ENCODE peak calls at places on chromosomes 7 and 10, in seven cellular contexts. One of them, this sample, is unnamed.

GRCh38 chr7:158029431-158029938 is 558.1 kb downstream of the PTPRN2 start:
- DNase-seq in fibroblast of lung: no peak
- DNase-seq in GM10248: no peak
- DNase-seq in NCI-H1694 treated with DMSO at 0.1 percent for 48 hours: no peak
- DNase-seq in CD4-positive, alpha-beta T cell: no peak
- DNase-seq in tibial artery: peak
- DNase-seq in H7: no peak
- DNase-seq in this sample: no peak

GRCh38 chr10:70578371-70578947 is 24.1 kb downstream of the PRF1 start:
- DNase-seq in fibroblast of lung: peak
- DNase-seq in NCI-H1694 treated with DMSO at 0.1 percent for 48 hours: no peak
- DNase-seq in CD4-positive, alpha-beta T cell: peak
- DNase-seq in GM10248: peak
- DNase-seq in H7: no peak
- DNase-seq in tibial artery: no peak
- DNase-seq in this sample: peak

GRCh38 chr7:8082762-8083161 is 114.2 kb downstream of the GLCCI1 start:
- DNase-seq in NCI-H1694 treated with DMSO at 0.1 percent for 48 hours: no peak
- DNase-seq in GM10248: no peak
- DNase-seq in tibial artery: no peak
- DNase-seq in fibroblast of lung: no peak
- DNase-seq in H7: no peak
- DNase-seq in CD4-positive, alpha-beta T cell: no peak
- DNase-seq in this sample: no peak

GRCh38 chr7:74306737-74307469 is 17.7 kb downstream of the CLIP2 start:
- DNase-seq in GM10248: peak
- DNase-seq in fibroblast of lung: peak
- DNase-seq in NCI-H1694 treated with DMSO at 0.1 percent for 48 hours: no peak
- DNase-seq in CD4-positive, alpha-beta T cell: no peak
- DNase-seq in H7: peak
- DNase-seq in tibial artery: peak
- DNase-seq in this sample: peak

GRCh38 chr10:72419241-72419640 is 64.5 kb upstream of the DNAJB12 start:
- DNase-seq in tibial artery: no peak
- DNase-seq in fibroblast of lung: no peak
- DNase-seq in CD4-positive, alpha-beta T cell: no peak
- DNase-seq in NCI-H1694 treated with DMSO at 0.1 percent for 48 hours: no peak
- DNase-seq in GM10248: no peak
- DNase-seq in H7: no peak
- DNase-seq in this sample: no peak

GRCh38 chr7:2729043-2729892 is 41.3 kb downstream of the AMZ1 start:
- DNase-seq in GM10248: no peak
- DNase-seq in CD4-positive, alpha-beta T cell: no peak
- DNase-seq in NCI-H1694 treated with DMSO at 0.1 percent for 48 hours: no peak
- DNase-seq in H7: peak
- DNase-seq in tibial artery: no peak
- DNase-seq in fibroblast of lung: peak
- DNase-seq in this sample: no peak

GRCh38 chr7:66015440-66016130 is 33.6 kb upstream of the GUSB start:
- DNase-seq in NCI-H1694 treated with DMSO at 0.1 percent for 48 hours: no peak
- DNase-seq in GM10248: no peak
- DNase-seq in fibroblast of lung: no peak
- DNase-seq in CD4-positive, alpha-beta T cell: no peak
- DNase-seq in H7: no peak
- DNase-seq in tibial artery: no peak
- DNase-seq in this sample: no peak

GRCh38 chr7:148319316-148319808 is 271.2 kb upstream of the C7orf33 start:
- DNase-seq in GM10248: no peak
- DNase-seq in NCI-H1694 treated with DMSO at 0.1 percent for 48 hours: no peak
- DNase-seq in H7: no peak
- DNase-seq in CD4-positive, alpha-beta T cell: no peak
- DNase-seq in tibial artery: no peak
- DNase-seq in fibroblast of lung: no peak
- DNase-seq in this sample: no peak

GRCh38 chr7:54678763-54679396 is 80.1 kb downstream of the SEC61G start:
- DNase-seq in fibroblast of lung: no peak
- DNase-seq in CD4-positive, alpha-beta T cell: no peak
- DNase-seq in tibial artery: no peak
- DNase-seq in NCI-H1694 treated with DMSO at 0.1 percent for 48 hours: no peak
- DNase-seq in GM10248: no peak
- DNase-seq in H7: no peak
- DNase-seq in this sample: no peak

GRCh38 chr7:55066479-55066878 is 47.7 kb downstream of the EGFR start:
- DNase-seq in H7: peak
- DNase-seq in tibial artery: no peak
- DNase-seq in GM10248: no peak
- DNase-seq in CD4-positive, alpha-beta T cell: no peak
- DNase-seq in fibroblast of lung: peak
- DNase-seq in NCI-H1694 treated with DMSO at 0.1 percent for 48 hours: no peak
- DNase-seq in this sample: no peak

GRCh38 chr10:91887075-91887899 is 22.0 kb downstream of the FGFBP3 start:
- DNase-seq in fibroblast of lung: peak
- DNase-seq in tibial artery: peak
- DNase-seq in GM10248: peak
- DNase-seq in NCI-H1694 treated with DMSO at 0.1 percent for 48 hours: no peak
- DNase-seq in H7: peak
- DNase-seq in CD4-positive, alpha-beta T cell: no peak
- DNase-seq in this sample: peak

GRCh38 chr10:102802920-102803534 is 34.2 kb downstream of the CYP17A1 start:
- DNase-seq in H7: peak
- DNase-seq in NCI-H1694 treated with DMSO at 0.1 percent for 48 hours: no peak
- DNase-seq in fibroblast of lung: peak
- DNase-seq in CD4-positive, alpha-beta T cell: no peak
- DNase-seq in tibial artery: peak
- DNase-seq in GM10248: peak
- DNase-seq in this sample: no peak

GRCh38 chr7:26356266-26356665 is 64.6 kb downstream of the SNX10 start:
- DNase-seq in tibial artery: no peak
- DNase-seq in H7: no peak
- DNase-seq in fibroblast of lung: no peak
- DNase-seq in NCI-H1694 treated with DMSO at 0.1 percent for 48 hours: no peak
- DNase-seq in GM10248: no peak
- DNase-seq in CD4-positive, alpha-beta T cell: no peak
- DNase-seq in this sample: no peak

GRCh38 chr7:77802557-77803410 is 4.2 kb downstream of the PHTF2 start:
- DNase-seq in CD4-positive, alpha-beta T cell: no peak
- DNase-seq in NCI-H1694 treated with DMSO at 0.1 percent for 48 hours: no peak
- DNase-seq in H7: no peak
- DNase-seq in tibial artery: no peak
- DNase-seq in GM10248: no peak
- DNase-seq in fibroblast of lung: peak
- DNase-seq in this sample: no peak

GRCh38 chr7:2046581-2047271 is 186.0 kb downstream of the MAD1L1 start:
- DNase-seq in tibial artery: peak
- DNase-seq in fibroblast of lung: no peak
- DNase-seq in CD4-positive, alpha-beta T cell: no peak
- DNase-seq in NCI-H1694 treated with DMSO at 0.1 percent for 48 hours: no peak
- DNase-seq in GM10248: no peak
- DNase-seq in H7: no peak
- DNase-seq in this sample: no peak

GRCh38 chr7:158106272-158106671 is 481.4 kb downstream of the PTPRN2 start:
- DNase-seq in fibroblast of lung: no peak
- DNase-seq in CD4-positive, alpha-beta T cell: no peak
- DNase-seq in GM10248: no peak
- DNase-seq in H7: no peak
- DNase-seq in NCI-H1694 treated with DMSO at 0.1 percent for 48 hours: no peak
- DNase-seq in tibial artery: no peak
- DNase-seq in this sample: no peak

GRCh38 chr10:129104266-129105045 is 362.6 kb upstream of the MGMT start:
- DNase-seq in tibial artery: no peak
- DNase-seq in NCI-H1694 treated with DMSO at 0.1 percent for 48 hours: no peak
- DNase-seq in H7: no peak
- DNase-seq in fibroblast of lung: no peak
- DNase-seq in GM10248: no peak
- DNase-seq in CD4-positive, alpha-beta T cell: no peak
- DNase-seq in this sample: no peak

GRCh38 chr10:63258920-63259678 is 126.0 kb downstream of the NRBF2 start:
- DNase-seq in NCI-H1694 treated with DMSO at 0.1 percent for 48 hours: no peak
- DNase-seq in GM10248: no peak
- DNase-seq in fibroblast of lung: no peak
- DNase-seq in tibial artery: no peak
- DNase-seq in H7: no peak
- DNase-seq in CD4-positive, alpha-beta T cell: no peak
- DNase-seq in this sample: no peak

GRCh38 chr7:47326220-47326619 is 255.7 kb downstream of the TNS3 start:
- DNase-seq in CD4-positive, alpha-beta T cell: no peak
- DNase-seq in NCI-H1694 treated with DMSO at 0.1 percent for 48 hours: no peak
- DNase-seq in fibroblast of lung: peak
- DNase-seq in tibial artery: no peak
- DNase-seq in H7: peak
- DNase-seq in GM10248: no peak
- DNase-seq in this sample: no peak

GRCh38 chr10:12214763-12215218 is 18.8 kb downstream of the CDC123 start:
- DNase-seq in tibial artery: no peak
- DNase-seq in CD4-positive, alpha-beta T cell: peak
- DNase-seq in fibroblast of lung: peak
- DNase-seq in GM10248: peak
- DNase-seq in NCI-H1694 treated with DMSO at 0.1 percent for 48 hours: peak
- DNase-seq in H7: peak
- DNase-seq in this sample: no peak

GRCh38 chr7:918441-919113 is 35.9 kb downstream of the ADAP1 start:
- DNase-seq in fibroblast of lung: no peak
- DNase-seq in H7: no peak
- DNase-seq in tibial artery: peak
- DNase-seq in GM10248: no peak
- DNase-seq in NCI-H1694 treated with DMSO at 0.1 percent for 48 hours: no peak
- DNase-seq in CD4-positive, alpha-beta T cell: no peak
- DNase-seq in this sample: no peak

GRCh38 chr7:64882341-64883112 is 20.5 kb upstream of the ZNF273 start:
- DNase-seq in tibial artery: peak
- DNase-seq in CD4-positive, alpha-beta T cell: no peak
- DNase-seq in NCI-H1694 treated with DMSO at 0.1 percent for 48 hours: no peak
- DNase-seq in GM10248: no peak
- DNase-seq in fibroblast of lung: peak
- DNase-seq in H7: peak
- DNase-seq in this sample: no peak

GRCh38 chr7:101678713-101679112 is 49.6 kb upstream of the MYL10 start:
- DNase-seq in fibroblast of lung: peak
- DNase-seq in tibial artery: peak
- DNase-seq in H7: peak
- DNase-seq in GM10248: no peak
- DNase-seq in CD4-positive, alpha-beta T cell: no peak
- DNase-seq in NCI-H1694 treated with DMSO at 0.1 percent for 48 hours: no peak
- DNase-seq in this sample: no peak

GRCh38 chr10:42955493-42955889 is 121.4 kb upstream of the RET start:
- DNase-seq in GM10248: no peak
- DNase-seq in H7: no peak
- DNase-seq in CD4-positive, alpha-beta T cell: no peak
- DNase-seq in fibroblast of lung: no peak
- DNase-seq in NCI-H1694 treated with DMSO at 0.1 percent for 48 hours: no peak
- DNase-seq in tibial artery: no peak
- DNase-seq in this sample: no peak

GRCh38 chr7:24812313-24812945 is 55.2 kb upstream of the GSDME start:
- DNase-seq in fibroblast of lung: no peak
- DNase-seq in GM10248: peak
- DNase-seq in tibial artery: peak
- DNase-seq in CD4-positive, alpha-beta T cell: peak
- DNase-seq in NCI-H1694 treated with DMSO at 0.1 percent for 48 hours: no peak
- DNase-seq in H7: peak
- DNase-seq in this sample: no peak

GRCh38 chr7:140726304-140726703 is 29.8 kb downstream of the NDUFB2 start:
- DNase-seq in fibroblast of lung: peak
- DNase-seq in GM10248: no peak
- DNase-seq in CD4-positive, alpha-beta T cell: no peak
- DNase-seq in tibial artery: no peak
- DNase-seq in NCI-H1694 treated with DMSO at 0.1 percent for 48 hours: peak
- DNase-seq in H7: peak
- DNase-seq in this sample: no peak

GRCh38 chr7:66076459-66077329 is 1.1 kb downstream of the ASL start:
- DNase-seq in tibial artery: no peak
- DNase-seq in GM10248: no peak
- DNase-seq in fibroblast of lung: no peak
- DNase-seq in NCI-H1694 treated with DMSO at 0.1 percent for 48 hours: no peak
- DNase-seq in H7: no peak
- DNase-seq in CD4-positive, alpha-beta T cell: no peak
- DNase-seq in this sample: no peak

GRCh38 chr10:129694633-129695356 is 227.8 kb downstream of the MGMT start:
- DNase-seq in tibial artery: peak
- DNase-seq in NCI-H1694 treated with DMSO at 0.1 percent for 48 hours: no peak
- DNase-seq in H7: no peak
- DNase-seq in fibroblast of lung: no peak
- DNase-seq in GM10248: no peak
- DNase-seq in CD4-positive, alpha-beta T cell: no peak
- DNase-seq in this sample: no peak

GRCh38 chr7:519429-519973 is at the start of gene PDGFA:
- DNase-seq in NCI-H1694 treated with DMSO at 0.1 percent for 48 hours: no peak
- DNase-seq in fibroblast of lung: peak
- DNase-seq in GM10248: no peak
- DNase-seq in CD4-positive, alpha-beta T cell: no peak
- DNase-seq in H7: peak
- DNase-seq in tibial artery: no peak
- DNase-seq in this sample: no peak

GRCh38 chr10:48470115-48470892 is 134.6 kb downstream of the ARHGAP22 start:
- DNase-seq in GM10248: no peak
- DNase-seq in CD4-positive, alpha-beta T cell: no peak
- DNase-seq in fibroblast of lung: peak
- DNase-seq in NCI-H1694 treated with DMSO at 0.1 percent for 48 hours: no peak
- DNase-seq in tibial artery: no peak
- DNase-seq in H7: peak
- DNase-seq in this sample: no peak

GRCh38 chr7:133513608-133514007 is 260.7 kb downstream of the EXOC4 start:
- DNase-seq in NCI-H1694 treated with DMSO at 0.1 percent for 48 hours: no peak
- DNase-seq in CD4-positive, alpha-beta T cell: no peak
- DNase-seq in tibial artery: no peak
- DNase-seq in fibroblast of lung: peak
- DNase-seq in GM10248: no peak
- DNase-seq in H7: no peak
- DNase-seq in this sample: no peak

GRCh38 chr10:58930497-58930896 is 245.9 kb upstream of the PHYHIPL start:
- DNase-seq in H7: no peak
- DNase-seq in GM10248: no peak
- DNase-seq in NCI-H1694 treated with DMSO at 0.1 percent for 48 hours: no peak
- DNase-seq in fibroblast of lung: peak
- DNase-seq in CD4-positive, alpha-beta T cell: no peak
- DNase-seq in tibial artery: no peak
- DNase-seq in this sample: no peak

This sample was measured in GM06990.